ENCODE peak calls at places on chromosomes 2 and 18, in nine cellular contexts. P is GM12878, X is HCT116, L is K562, M is stomach, O is endothelial cell of umbilical vein, I is spleen, G is suprapubic skin, R is upper lobe of left lung. B is an unnamed sample.

GRCh38 chr2:42196403-42197267 is 27.5 kb downstream of the EML4 start:
- DNase-seq in L (peak; percentile 43), R (no peak), O (peak; percentile 29), G (no peak), X (peak; percentile 22), P (peak; percentile 11), I (no peak), M (peak; percentile 38), B (no peak)

GRCh38 chr2:25411281-25411680 is 69.6 kb upstream of the DNMT3A start:
- DNase-seq in L (no peak), P (no peak), G (no peak), R (no peak), O (no peak), M (no peak), X (no peak), I (no peak), B (no peak)

GRCh38 chr2:178718988-178719387 is 88.2 kb downstream of the TTN start:
- DNase-seq in G (no peak), M (no peak), X (no peak), R (no peak), L (no peak), I (no peak), P (no peak), O (no peak), B (no peak)

GRCh38 chr18:9736942-9737813 is 29.1 kb downstream of the RAB31 start:
- DNase-seq in X (peak; percentile 65), M (no peak), P (no peak), R (no peak), O (no peak), I (no peak), G (no peak), L (no peak), B (peak; percentile 8)

GRCh38 chr2:108988796-108989713 is at the start of gene EDAR:
- DNase-seq in P (no peak), L (no peak), O (peak; percentile 18), X (peak; percentile 57), M (peak; percentile 63), G (no peak), R (no peak), I (no peak), B (no peak)

GRCh38 chr2:96602330-96602823 is 35.7 kb downstream of the KANSL3 start:
- DNase-seq in R (no peak), L (no peak), O (no peak), X (no peak), M (peak; percentile 67), P (no peak), G (no peak), I (no peak), B (no peak)

GRCh38 chr2:154697422-154698237 is 865 bp upstream of the KCNJ3 start:
- DNase-seq in G (no peak), I (peak; percentile 71), M (peak; percentile 48), L (no peak), X (no peak), O (no peak), P (no peak), R (peak; percentile 78), B (no peak)

GRCh38 chr2:33177627-33178026 is 230.9 kb downstream of the LTBP1 start:
- DNase-seq in L (no peak), P (no peak), X (no peak), G (no peak), M (no peak), R (no peak), O (no peak), I (no peak), B (no peak)

GRCh38 chr2:195316485-195316884 is 340.5 kb upstream of the SLC39A10 start:
- DNase-seq in X (no peak), P (no peak), M (no peak), I (no peak), G (no peak), R (no peak), O (no peak), L (no peak), B (no peak)

GRCh38 chr2:43445248-43445647 is 150.6 kb downstream of the THADA start:
- DNase-seq in R (no peak), X (no peak), I (no peak), M (no peak), P (no peak), G (no peak), O (peak; percentile 56), L (no peak), B (no peak)

GRCh38 chr18:13566941-13567762 is 159.2 kb downstream of the FAM210A start:
- DNase-seq in L (no peak), R (peak; percentile 84), P (peak; percentile 89), M (no peak), G (no peak), I (peak; percentile 90), X (no peak), O (no peak), B (no peak)

GRCh38 chr18:49858309-49859005 is 45.1 kb upstream of the ACAA2 start:
- DNase-seq in L (peak; percentile 71), X (peak; percentile 68), P (no peak), O (peak; percentile 77), G (no peak), M (peak; percentile 77), R (no peak), I (no peak), B (no peak)

GRCh38 chr18:75433098-75433497 is 5.6 kb upstream of the SMIM21 start:
- DNase-seq in X (no peak), R (no peak), G (no peak), L (no peak), O (no peak), M (no peak), P (no peak), I (no peak), B (no peak)

GRCh38 chr2:113228991-113229716 is 49.6 kb downstream of the PAX8 start:
- DNase-seq in M (peak; percentile 66), R (no peak), L (no peak), P (no peak), I (no peak), O (no peak), G (no peak), X (no peak), B (no peak)
- TF ChIP-seq CTCF in M (no peak), R (no peak), L (peak; percentile 1), P (no peak), I (no peak), O (no peak), G (no peak), X (no peak), B (no peak)

GRCh38 chr18:79394438-79395307 is 1.1 kb upstream of the NFATC1 start:
- DNase-seq in G (no peak), R (peak; percentile 86), X (no peak), O (peak; percentile 59), P (no peak), M (no peak), L (no peak), I (peak; percentile 84), B (no peak)

GRCh38 chr18:79396431-79397287 is 929 bp downstream of the NFATC1 start:
- DNase-seq in R (peak; percentile 91), I (peak; percentile 92), P (no peak), O (peak; percentile 40), G (no peak), M (no peak), X (no peak), L (no peak), B (no peak)

GRCh38 chr18:79395308-79395640 is 456 bp upstream of the NFATC1 start:
- DNase-seq in X (no peak), M (no peak), G (no peak), I (peak; percentile 63), L (no peak), P (no peak), R (peak; percentile 76), O (no peak), B (no peak)

GRCh38 chr18:79397288-79397829 is 1.6 kb downstream of the NFATC1 start:
- DNase-seq in I (peak; percentile 74), G (no peak), M (no peak), O (peak; percentile 57), R (peak; percentile 72), L (no peak), P (no peak), X (no peak), B (no peak)

DNA sequence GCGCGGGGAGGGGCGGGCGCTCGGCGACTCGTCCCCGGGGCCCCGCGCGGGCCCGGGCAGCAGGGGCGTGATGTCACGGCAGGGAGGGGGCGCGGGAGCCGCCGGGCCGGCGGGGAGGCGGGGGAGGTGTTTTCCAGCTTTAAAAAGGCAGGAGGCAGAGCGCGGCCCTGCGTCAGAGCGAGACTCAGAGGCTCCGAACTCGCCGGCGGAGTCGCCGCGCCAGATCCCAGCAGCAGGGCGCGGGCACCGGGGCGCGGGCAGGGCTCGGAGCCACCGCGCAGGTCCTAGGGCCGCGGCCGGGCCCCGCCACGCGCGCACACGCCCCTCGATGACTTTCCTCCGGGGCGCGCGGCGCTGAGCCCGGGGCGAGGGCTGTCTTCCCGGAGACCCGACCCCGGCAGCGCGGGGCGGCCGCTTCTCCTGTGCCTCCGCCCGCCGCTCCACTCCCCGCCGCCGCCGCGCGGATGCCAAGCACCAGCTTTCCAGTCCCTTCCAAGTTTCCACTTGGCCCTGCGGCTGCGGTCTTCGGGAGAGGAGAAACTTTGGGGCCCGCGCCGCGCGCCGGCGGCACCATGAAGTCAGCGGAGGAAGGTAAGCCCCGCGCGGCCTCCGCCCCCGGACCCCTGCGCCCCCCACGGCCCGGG is at the start of gene NFATC1:
- DNase-seq in P (no peak), M (peak; percentile 51), G (no peak), X (no peak), L (peak; percentile 75), I (peak; percentile 86), R (peak; percentile 94), O (peak; percentile 78), B (no peak)
- TF ChIP-seq POLR2A in P (peak; percentile 58), M (no peak), G (peak; percentile 73), X (no peak), L (no peak), I (no peak), R (no peak), O (peak; percentile 60), B (peak; percentile 28)

DNA sequence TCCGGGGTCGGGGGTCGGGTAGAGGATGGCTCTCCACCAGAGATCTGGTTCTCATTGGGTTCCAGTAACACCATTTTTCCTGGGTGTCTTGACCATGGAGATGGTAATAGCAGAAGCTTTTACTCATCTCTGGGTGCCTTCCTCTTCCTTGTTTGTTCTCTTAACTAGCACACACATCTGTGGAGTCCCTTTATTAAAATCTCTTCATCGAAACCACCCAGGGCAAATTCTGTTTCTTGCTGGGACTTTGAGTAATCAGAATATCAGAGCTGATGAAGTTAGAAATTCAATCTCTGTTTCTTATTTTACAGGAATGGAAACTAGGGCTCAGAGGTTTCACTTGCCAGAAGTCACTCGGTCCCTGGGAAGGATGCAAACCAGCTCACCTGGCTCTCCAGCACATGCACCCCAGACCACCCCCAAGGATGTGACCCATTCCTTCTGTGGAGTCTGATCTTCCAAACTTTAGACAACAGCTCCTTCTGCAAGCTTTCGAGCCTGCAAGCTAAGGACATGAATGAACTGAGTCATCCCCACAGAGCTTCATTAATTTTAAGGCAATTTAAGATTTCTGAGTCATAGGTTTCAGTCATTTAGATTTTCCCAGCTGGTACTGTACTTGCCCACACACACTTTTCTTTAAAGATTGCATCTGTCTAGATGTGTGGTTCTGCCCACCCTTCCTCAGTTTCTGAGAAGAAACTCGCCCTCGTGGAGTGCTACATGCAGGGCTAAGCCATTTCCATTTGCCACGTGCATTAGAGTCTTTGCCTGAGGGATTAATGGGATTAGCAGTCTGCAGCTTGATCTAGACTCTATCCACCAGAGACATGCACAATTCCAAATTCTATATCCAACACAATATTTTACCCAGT is 14.7 kb upstream of the TRIB2 start:
- DNase-seq in X (no peak), M (no peak), I (no peak), G (no peak), L (no peak), O (peak; percentile 13), P (no peak), R (no peak), B (no peak)
- TF ChIP-seq POLR2AphosphoS5 in X (no peak), M (no peak), I (no peak), G (no peak), L (no peak), O (peak; percentile 2), P (no peak), R (no peak), B (no peak)

GRCh38 chr18:76554788-76555187 is 59.7 kb upstream of the ZNF516 start:
- DNase-seq in O (no peak), P (no peak), X (no peak), G (no peak), M (no peak), R (no peak), I (no peak), L (no peak), B (no peak)
- TF ChIP-seq CTCF in O (no peak), P (no peak), X (no peak), G (no peak), M (no peak), R (no peak), I (no peak), L (no peak), B (no peak)

B was measured in vagina.